ENCODE peak calls at places on chromosomes 5 and 9, in nine cellular contexts. E, Z, M, G, P, N, U, T and J are unnamed samples.

GRCh38 chr9:129008986-129009583 is 19.0 kb downstream of the SH3GLB2 start:
- DNase-seq in U (no peak), T (no peak), Z (no peak), E (no peak), N (no peak), P (no peak), M (no peak), G (no peak), J (no peak)

GRCh38 chr5:54524704-54525103 is 7.1 kb downstream of the SNX18 start:
- DNase-seq in E (no peak), U (no peak), N (no peak), T (no peak), M (no peak), P (no peak), Z (no peak), G (no peak), J (no peak)

GRCh38 chr5:43634621-43635020 is 31.6 kb downstream of the NNT start:
- DNase-seq in P (no peak), G (no peak), T (no peak), M (no peak), E (no peak), N (no peak), Z (no peak), U (no peak), J (no peak)

GRCh38 chr9:100368672-100369071 is 15.9 kb upstream of the TEX10 start:
- DNase-seq in M (no peak), Z (no peak), U (no peak), P (no peak), N (no peak), E (no peak), G (no peak), T (no peak), J (no peak)

GRCh38 chr9:34179528-34180138 is 790 bp downstream of the UBAP1 start:
- DNase-seq in Z (no peak), T (no peak), M (no peak), G (no peak), N (no peak), P (no peak), U (no peak), E (no peak), J (no peak)

GRCh38 chr9:33429256-33430080 is 17.9 kb downstream of the AQP3 start:
- DNase-seq in P (no peak), E (no peak), T (no peak), Z (no peak), N (no peak), U (no peak), G (no peak), M (no peak), J (no peak)

GRCh38 chr9:94168203-94169000 is 84.1 kb downstream of the PTPDC1 start:
- DNase-seq in M (no peak), U (no peak), G (no peak), P (no peak), E (no peak), N (no peak), T (no peak), Z (no peak), J (no peak)

GRCh38 chr5:38016835-38017234 is 177.0 kb upstream of the GDNF start:
- DNase-seq in M (no peak), N (no peak), T (no peak), Z (no peak), G (no peak), U (no peak), E (no peak), P (no peak), J (no peak)

GRCh38 chr5:58497956-58498942 is 7.0 kb downstream of the GAPT start:
- DNase-seq in N (no peak), E (peak; percentile 19), U (peak; percentile 14), M (no peak), Z (no peak), P (peak; percentile 48), T (peak; percentile 59), G (peak; percentile 66), J (peak; percentile 18)

GRCh38 chr9:16309350-16310271 is 560.9 kb downstream of the BNC2 start:
- DNase-seq in P (no peak), E (no peak), Z (no peak), G (no peak), N (no peak), T (no peak), U (no peak), M (no peak), J (no peak)

GRCh38 chr9:95494022-95494415 is 22.8 kb downstream of the PTCH1 start:
- DNase-seq in U (peak; percentile 91), P (no peak), E (no peak), N (no peak), G (no peak), Z (no peak), T (no peak), M (peak; percentile 61), J (no peak)

GRCh38 chr5:135058326-135058725 is 24.3 kb upstream of the PITX1 start:
- DNase-seq in Z (no peak), M (no peak), G (no peak), N (no peak), E (no peak), P (no peak), U (no peak), T (no peak), J (no peak)

GRCh38 chr5:172164773-172165212 is 23.2 kb downstream of the STK10 start:
- DNase-seq in P (no peak), E (no peak), U (no peak), N (no peak), T (no peak), M (no peak), Z (no peak), G (no peak), J (no peak)

GRCh38 chr5:66633754-66634153 is 37.6 kb downstream of the MAST4 start:
- DNase-seq in Z (no peak), G (no peak), U (peak; percentile 48), N (no peak), T (no peak), P (no peak), E (peak; percentile 22), M (no peak), J (no peak)

GRCh38 chr5:149697001-149697400 is 33.1 kb upstream of the PPARGC1B start:
- DNase-seq in N (no peak), M (no peak), T (no peak), U (no peak), Z (no peak), E (no peak), G (no peak), P (no peak), J (no peak)

GRCh38 chr5:73693573-73694061 is 67.6 kb downstream of the ARHGEF28 start:
- DNase-seq in T (peak; percentile 51), Z (no peak), P (peak; percentile 31), E (no peak), N (no peak), M (no peak), U (no peak), G (peak; percentile 14), J (no peak)

GRCh38 chr5:103218164-103218563 is 40.4 kb upstream of the MACIR start:
- DNase-seq in E (no peak), U (no peak), G (no peak), N (no peak), Z (no peak), P (no peak), T (no peak), M (no peak), J (peak; percentile 49)

GRCh38 chr9:6552033-6552737 is 93.3 kb downstream of the GLDC start:
- DNase-seq in U (peak; percentile 12), M (no peak), Z (no peak), N (no peak), T (no peak), G (no peak), P (no peak), E (peak; percentile 70), J (peak; percentile 59)

GRCh38 chr9:108477538-108478006 is 378.2 kb downstream of the ACTL7B start:
- DNase-seq in P (no peak), E (no peak), Z (no peak), N (no peak), G (no peak), T (no peak), U (peak; percentile 83), M (no peak), J (peak; percentile 34)

GRCh38 chr9:123026425-123026824 is 7.0 kb upstream of the GPR21 start:
- DNase-seq in M (no peak), U (no peak), Z (no peak), E (no peak), T (no peak), G (no peak), P (no peak), N (no peak), J (no peak)

GRCh38 chr5:116137544-116138378 is 52.9 kb downstream of the COMMD10 start:
- DNase-seq in N (no peak), E (peak; percentile 48), M (no peak), T (peak; percentile 36), P (peak; percentile 70), G (no peak), U (peak; percentile 9), Z (no peak), J (peak; percentile 48)

GRCh38 chr5:127312131-127312530 is 21.5 kb downstream of the MEGF10 start:
- DNase-seq in G (no peak), Z (no peak), T (no peak), U (no peak), M (no peak), N (no peak), E (no peak), P (no peak), J (no peak)

GRCh38 chr5:77679791-77680190 is 41.3 kb upstream of the OTP start:
- DNase-seq in U (no peak), T (no peak), E (no peak), N (no peak), P (no peak), M (no peak), Z (no peak), G (no peak), J (no peak)